ENCODE peak calls at places on chromosomes 3 and 15, in five cellular contexts. K is stomach, N is IMR-90, T is heart left ventricle, S is tibial nerve. O is an unnamed sample.
A peak's percentile ranks its signal among the peaks of the same experiment; 100 is the strongest.

GRCh38 chr15:55282284-55282833 is 7.3 kb downstream of the RAB27A start:
- DNase-seq in K (no peak), N (peak; percentile 84), T (no peak), S (no peak), O (no peak)

GRCh38 chr15:60717008-60717407 is 238.1 kb upstream of the ICE2 start:
- DNase-seq in K (no peak), N (no peak), T (no peak), S (no peak), O (no peak)

GRCh38 chr3:46472736-46473135 is 8.0 kb upstream of the LTF start:
- DNase-seq in K (no peak), N (no peak), T (no peak), S (no peak), O (no peak)

GRCh38 chr3:134917631-134918030 is 122.6 kb downstream of the EPHB1 start:
- DNase-seq in K (no peak), N (no peak), T (no peak), S (no peak), O (no peak)

GRCh38 chr15:75661041-75661778 is 13.5 kb downstream of the SNX33 start:
- DNase-seq in K (peak; percentile 87), N (peak; percentile 91), T (peak; percentile 83), S (peak; percentile 79), O (peak; percentile 85)

GRCh38 chr15:47184405-47185221 is 532.7 kb upstream of the SEMA6D start:
- DNase-seq in K (no peak), N (peak; percentile 14), T (no peak), S (no peak), O (peak; percentile 63)

GRCh38 chr3:134895181-134895580 is 100.1 kb downstream of the EPHB1 start:
- DNase-seq in K (no peak), N (no peak), T (no peak), S (no peak), O (no peak)

GRCh38 chr3:98056035-98056434 is 20.9 kb upstream of the GABRR3 start:
- DNase-seq in K (no peak), N (no peak), T (no peak), S (no peak), O (no peak)

GRCh38 chr3:170914690-170915089 is 6.3 kb upstream of the EIF5A2 start:
- DNase-seq in K (no peak), N (peak; percentile 50), T (no peak), S (no peak), O (no peak)

GRCh38 chr3:196631655-196632032 is 7.8 kb upstream of the NRROS start:
- DNase-seq in K (no peak), N (no peak), T (no peak), S (no peak), O (no peak)

GRCh38 chr3:106333911-106334618 is 465.3 kb upstream of the CBLB start:
- DNase-seq in K (no peak), N (peak; percentile 75), T (no peak), S (no peak), O (no peak)

GRCh38 chr15:56757884-56758283 is 24.6 kb upstream of the ZNF280D start:
- DNase-seq in K (no peak), N (no peak), T (no peak), S (no peak), O (no peak)

GRCh38 chr3:108722724-108723123 is 34.5 kb downstream of the RETNLB start:
- DNase-seq in K (no peak), N (no peak), T (no peak), S (no peak), O (no peak)

GRCh38 chr15:71761649-71762048 is 48.7 kb upstream of the NR2E3 start:
- DNase-seq in K (peak; percentile 44), N (peak; percentile 92), T (peak; percentile 18), S (no peak), O (no peak)

GRCh38 chr3:129065727-129066087 is 5.1 kb downstream of the GP9 start:
- DNase-seq in K (no peak), N (no peak), T (no peak), S (no peak), O (peak; percentile 15)

GRCh38 chr3:133940536-133940935 is 44.9 kb upstream of the RAB6B start:
- DNase-seq in K (peak; percentile 20), N (no peak), T (no peak), S (no peak), O (peak; percentile 40)

GRCh38 chr15:64013179-64014043 is 32.9 kb downstream of the DAPK2 start:
- DNase-seq in K (peak; percentile 60), N (no peak), T (no peak), S (no peak), O (no peak)

GRCh38 chr3:58047806-58048205 is 39.6 kb downstream of the FLNB start:
- DNase-seq in K (no peak), N (peak; percentile 92), T (no peak), S (no peak), O (no peak)

GRCh38 chr3:146658841-146659240 is 53.7 kb upstream of the PLSCR5 start:
- DNase-seq in K (no peak), N (no peak), T (no peak), S (no peak), O (no peak)

GRCh38 chr15:88658070-88658965 is 19.5 kb downstream of the ISG20 start:
- DNase-seq in K (peak; percentile 23), N (no peak), T (no peak), S (no peak), O (peak; percentile 77)
- TF ChIP-seq CTCF in K (no peak), N (no peak), T (no peak), S (no peak), O (no peak)

GRCh38 chr15:96358006-96358794 is 27.7 kb downstream of the NR2F2 start:
- DNase-seq in K (no peak), N (no peak), T (no peak), S (no peak), O (no peak)

GRCh38 chr15:96354731-96355560 is 24.4 kb downstream of the NR2F2 start:
- DNase-seq in K (no peak), N (peak; percentile 90), T (no peak), S (no peak), O (no peak)

GRCh38 chr15:96358795-96359190 is 28.3 kb downstream of the NR2F2 start:
- DNase-seq in K (peak; percentile 53), N (no peak), T (no peak), S (no peak), O (no peak)

GRCh38 chr15:96355561-96356129 is 25.1 kb downstream of the NR2F2 start:
- DNase-seq in K (no peak), N (no peak), T (no peak), S (no peak), O (no peak)

DNA sequence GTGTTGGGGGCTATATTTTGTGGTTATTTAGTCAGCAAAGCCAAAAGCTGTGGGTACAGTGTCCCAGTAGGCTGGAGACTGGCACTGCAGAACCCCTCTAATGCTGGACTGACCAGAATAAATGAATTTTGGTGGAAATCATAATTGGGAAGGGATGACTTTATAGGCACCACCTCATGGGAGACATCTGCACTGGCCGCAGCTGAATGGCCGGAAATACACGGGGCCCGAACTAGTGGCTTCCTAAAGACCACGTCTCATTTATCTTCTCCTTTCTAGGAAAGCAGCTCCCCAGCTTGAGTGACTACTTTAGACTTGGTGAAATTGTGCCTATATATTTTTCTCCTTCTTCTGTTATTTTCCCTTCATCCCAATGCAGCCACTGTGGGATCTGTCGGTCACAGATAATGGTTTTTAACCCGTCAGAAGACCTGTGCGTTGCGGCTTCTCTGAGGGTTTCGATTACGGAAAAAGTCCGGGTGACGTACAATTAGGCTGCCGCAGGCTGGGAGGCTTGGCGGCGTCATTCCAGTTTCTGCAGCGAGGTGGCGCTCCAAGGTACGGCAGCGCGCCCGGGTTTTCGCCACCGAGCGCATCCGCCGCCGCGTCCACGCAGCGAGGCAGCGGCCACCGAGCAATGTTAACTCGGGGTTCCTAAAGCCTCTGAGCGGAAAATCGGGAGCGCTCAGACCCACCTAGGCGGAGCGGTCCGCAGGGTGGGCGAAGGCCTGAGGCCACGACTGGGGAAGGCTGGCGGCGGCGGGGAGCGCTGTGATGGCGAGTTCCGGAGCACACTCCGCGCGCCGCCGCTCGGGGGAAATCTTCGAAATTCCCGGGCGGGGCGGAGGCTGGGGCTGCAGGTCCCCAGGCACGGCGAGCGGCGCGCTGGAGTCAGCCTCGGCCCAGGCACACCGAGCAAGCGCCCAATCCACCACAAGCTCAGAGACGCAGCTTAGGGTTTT is 26.3 kb downstream of the NR2F2 start:
- DNase-seq in K (peak; percentile 90), N (peak; percentile 89), T (peak; percentile 80), S (peak; percentile 78), O (peak; percentile 87)
- H3K27me3 ChIP-seq in K (no peaks in the 10 kb centered on the region), N (no peaks in the 10 kb centered on the region), T (peaks cover 98% of the 10 kb centered on the region), S (no peaks in the 10 kb centered on the region), O (peaks cover 98% of the 10 kb centered on the region)

GRCh38 chr3:42106646-42107045 is 15.5 kb downstream of the TRAK1 start:
- DNase-seq in K (no peak), N (no peak), T (no peak), S (no peak), O (no peak)

GRCh38 chr3:42114130-42114529 is 23.0 kb downstream of the TRAK1 start:
- DNase-seq in K (no peak), N (no peak), T (no peak), S (no peak), O (no peak)

GRCh38 chr3:42115946-42116345 is 24.8 kb downstream of the TRAK1 start:
- DNase-seq in K (no peak), N (no peak), T (no peak), S (no peak), O (no peak)

GRCh38 chr3:42115223-42115622 is 24.1 kb downstream of the TRAK1 start:
- DNase-seq in K (no peak), N (no peak), T (no peak), S (no peak), O (peak; percentile 54)

DNA sequence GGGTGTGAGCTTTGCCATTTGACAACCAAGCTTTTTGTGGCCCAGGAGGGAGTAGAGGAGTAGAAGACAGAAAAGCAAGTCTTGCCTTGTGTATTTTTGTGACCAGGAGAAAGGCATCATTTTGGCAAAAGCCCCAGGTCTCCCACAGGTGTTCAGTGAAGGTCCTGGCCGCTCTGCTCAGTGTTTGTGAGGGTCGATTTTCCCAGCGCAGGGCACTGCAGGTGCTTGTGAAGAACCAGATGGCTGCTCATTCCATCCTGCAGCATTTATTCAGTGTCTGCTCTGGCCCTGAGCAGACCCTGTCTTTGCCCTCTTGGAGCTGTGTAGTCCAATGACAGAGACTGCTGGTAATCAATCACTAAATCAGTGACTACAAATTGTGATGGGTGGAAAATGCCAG is 19.5 kb downstream of the TRAK1 start:
- DNase-seq in K (no peak), N (no peak), T (no peak), S (no peak), O (peak; percentile 21)
- TF ChIP-seq POLR2A in K (no peak), N (no peak), T (no peak), S (no peak), O (no peak)

DNA sequence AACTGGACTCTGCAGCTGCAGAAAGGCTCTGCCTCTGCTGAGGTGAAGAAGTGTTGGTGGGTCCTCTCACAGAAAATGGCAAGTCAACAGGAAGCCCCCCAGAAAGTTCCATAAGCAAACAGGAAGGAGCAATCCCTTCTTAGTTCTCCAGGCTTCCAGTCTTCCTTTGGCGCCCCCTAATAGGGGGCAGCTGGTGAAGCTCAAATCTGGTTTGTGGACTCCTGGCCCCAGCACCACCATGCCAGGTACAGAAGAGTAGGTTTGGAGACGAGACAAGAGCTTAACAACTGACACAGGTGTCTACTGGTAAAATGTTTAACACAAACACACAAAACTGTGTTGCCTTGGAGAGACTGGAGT is 35.5 kb downstream of the LEO1 start:
- DNase-seq in K (no peak), N (no peak), T (no peak), S (no peak), O (no peak)
- TF ChIP-seq CTCF in K (no peak), N (no peak), T (no peak), S (no peak), O (no peak)